ENCODE peak calls at places on chromosomes 1 and 21, in ten cellular contexts. One of them, this sample, is unnamed.

GRCh38 chr1:216566809-216567208 is 143.6 kb upstream of the USH2A start:
- DNase-seq in T-cell: no peak
- DNase-seq in GM03348: peak
- DNase-seq in activated CD4-positive, alpha-beta T cell treated with anti-CD3 and anti-CD28 coated beads, Interleukin-2, amount 50 U/mL, for 24 hours: no peak
- DNase-seq in brain microvascular endothelial cell: peak
- DNase-seq in NCI-H1694: peak
- DNase-seq in GM13976: no peak
- DNase-seq in stimulated activated CD4-positive, alpha-beta T cell treated with anti-CD3 and anti-CD28 coated beads, Interleukin-1b, Interleukin-23, amount 100 ng/mL, for 24 hours: no peak
- DNase-seq in HFF-Myc: peak
- DNase-seq in HT1080: peak
- DNase-seq in this sample: no peak

GRCh38 chr1:89980605-89981004 is 14.3 kb upstream of the ZNF326 start:
- DNase-seq in T-cell: no peak
- DNase-seq in GM03348: no peak
- DNase-seq in activated CD4-positive, alpha-beta T cell treated with anti-CD3 and anti-CD28 coated beads, Interleukin-2, amount 50 U/mL, for 24 hours: no peak
- DNase-seq in brain microvascular endothelial cell: no peak
- DNase-seq in NCI-H1694: no peak
- DNase-seq in GM13976: no peak
- DNase-seq in stimulated activated CD4-positive, alpha-beta T cell treated with anti-CD3 and anti-CD28 coated beads, Interleukin-1b, Interleukin-23, amount 100 ng/mL, for 24 hours: no peak
- DNase-seq in HFF-Myc: no peak
- DNase-seq in HT1080: no peak
- DNase-seq in this sample: no peak

GRCh38 chr1:59272507-59272906 is 24.4 kb upstream of the FGGY start:
- DNase-seq in T-cell: no peak
- DNase-seq in GM03348: peak
- DNase-seq in activated CD4-positive, alpha-beta T cell treated with anti-CD3 and anti-CD28 coated beads, Interleukin-2, amount 50 U/mL, for 24 hours: no peak
- DNase-seq in brain microvascular endothelial cell: peak
- DNase-seq in NCI-H1694: no peak
- DNase-seq in GM13976: peak
- DNase-seq in stimulated activated CD4-positive, alpha-beta T cell treated with anti-CD3 and anti-CD28 coated beads, Interleukin-1b, Interleukin-23, amount 100 ng/mL, for 24 hours: no peak
- DNase-seq in HFF-Myc: no peak
- DNase-seq in HT1080: peak
- DNase-seq in this sample: no peak

GRCh38 chr1:32392358-32392757 is 1.9 kb downstream of the BSDC1 start:
- DNase-seq in T-cell: no peak
- DNase-seq in GM03348: no peak
- DNase-seq in activated CD4-positive, alpha-beta T cell treated with anti-CD3 and anti-CD28 coated beads, Interleukin-2, amount 50 U/mL, for 24 hours: no peak
- DNase-seq in brain microvascular endothelial cell: no peak
- DNase-seq in NCI-H1694: no peak
- DNase-seq in GM13976: no peak
- DNase-seq in stimulated activated CD4-positive, alpha-beta T cell treated with anti-CD3 and anti-CD28 coated beads, Interleukin-1b, Interleukin-23, amount 100 ng/mL, for 24 hours: no peak
- DNase-seq in HFF-Myc: no peak
- DNase-seq in HT1080: no peak
- DNase-seq in this sample: no peak

GRCh38 chr1:156241311-156241811 is 623 bp upstream of the BGLAP start:
- DNase-seq in T-cell: no peak
- DNase-seq in GM03348: peak
- DNase-seq in activated CD4-positive, alpha-beta T cell treated with anti-CD3 and anti-CD28 coated beads, Interleukin-2, amount 50 U/mL, for 24 hours: no peak
- DNase-seq in brain microvascular endothelial cell: peak
- DNase-seq in NCI-H1694: no peak
- DNase-seq in GM13976: no peak
- DNase-seq in stimulated activated CD4-positive, alpha-beta T cell treated with anti-CD3 and anti-CD28 coated beads, Interleukin-1b, Interleukin-23, amount 100 ng/mL, for 24 hours: no peak
- DNase-seq in HFF-Myc: no peak
- DNase-seq in HT1080: peak
- DNase-seq in this sample: no peak

GRCh38 chr1:160078392-160079195 is 2.7 kb upstream of the KCNJ9 start:
- DNase-seq in T-cell: peak
- DNase-seq in GM03348: peak
- DNase-seq in activated CD4-positive, alpha-beta T cell treated with anti-CD3 and anti-CD28 coated beads, Interleukin-2, amount 50 U/mL, for 24 hours: no peak
- DNase-seq in brain microvascular endothelial cell: peak
- DNase-seq in NCI-H1694: peak
- DNase-seq in GM13976: peak
- DNase-seq in stimulated activated CD4-positive, alpha-beta T cell treated with anti-CD3 and anti-CD28 coated beads, Interleukin-1b, Interleukin-23, amount 100 ng/mL, for 24 hours: no peak
- DNase-seq in HFF-Myc: no peak
- DNase-seq in HT1080: peak
- DNase-seq in this sample: peak

GRCh38 chr21:41815652-41816582 is 49.1 kb upstream of the RIPK4 start:
- DNase-seq in T-cell: no peak
- DNase-seq in GM03348: no peak
- DNase-seq in activated CD4-positive, alpha-beta T cell treated with anti-CD3 and anti-CD28 coated beads, Interleukin-2, amount 50 U/mL, for 24 hours: no peak
- DNase-seq in brain microvascular endothelial cell: no peak
- DNase-seq in NCI-H1694: no peak
- DNase-seq in GM13976: no peak
- DNase-seq in stimulated activated CD4-positive, alpha-beta T cell treated with anti-CD3 and anti-CD28 coated beads, Interleukin-1b, Interleukin-23, amount 100 ng/mL, for 24 hours: no peak
- DNase-seq in HFF-Myc: no peak
- DNase-seq in HT1080: no peak
- DNase-seq in this sample: no peak

GRCh38 chr1:70038025-70038424 is 167.4 kb downstream of the LRRC40 start:
- DNase-seq in T-cell: no peak
- DNase-seq in GM03348: no peak
- DNase-seq in activated CD4-positive, alpha-beta T cell treated with anti-CD3 and anti-CD28 coated beads, Interleukin-2, amount 50 U/mL, for 24 hours: no peak
- DNase-seq in brain microvascular endothelial cell: peak
- DNase-seq in NCI-H1694: no peak
- DNase-seq in GM13976: no peak
- DNase-seq in stimulated activated CD4-positive, alpha-beta T cell treated with anti-CD3 and anti-CD28 coated beads, Interleukin-1b, Interleukin-23, amount 100 ng/mL, for 24 hours: no peak
- DNase-seq in HFF-Myc: no peak
- DNase-seq in HT1080: peak
- DNase-seq in this sample: no peak

GRCh38 chr21:32524010-32524719 is 61.2 kb downstream of the TCP10L start:
- DNase-seq in T-cell: no peak
- DNase-seq in GM03348: peak
- DNase-seq in activated CD4-positive, alpha-beta T cell treated with anti-CD3 and anti-CD28 coated beads, Interleukin-2, amount 50 U/mL, for 24 hours: no peak
- DNase-seq in brain microvascular endothelial cell: peak
- DNase-seq in NCI-H1694: no peak
- DNase-seq in GM13976: no peak
- DNase-seq in stimulated activated CD4-positive, alpha-beta T cell treated with anti-CD3 and anti-CD28 coated beads, Interleukin-1b, Interleukin-23, amount 100 ng/mL, for 24 hours: no peak
- DNase-seq in HFF-Myc: peak
- DNase-seq in HT1080: peak
- DNase-seq in this sample: no peak

GRCh38 chr1:228087771-228088251 is 5.3 kb downstream of the ARF1 start:
- DNase-seq in T-cell: no peak
- DNase-seq in GM03348: peak
- DNase-seq in activated CD4-positive, alpha-beta T cell treated with anti-CD3 and anti-CD28 coated beads, Interleukin-2, amount 50 U/mL, for 24 hours: no peak
- DNase-seq in brain microvascular endothelial cell: peak
- DNase-seq in NCI-H1694: no peak
- DNase-seq in GM13976: no peak
- DNase-seq in stimulated activated CD4-positive, alpha-beta T cell treated with anti-CD3 and anti-CD28 coated beads, Interleukin-1b, Interleukin-23, amount 100 ng/mL, for 24 hours: no peak
- DNase-seq in HFF-Myc: peak
- DNase-seq in HT1080: peak
- DNase-seq in this sample: no peak

GRCh38 chr1:204507317-204508105 is 8.7 kb upstream of the MDM4 start:
- DNase-seq in T-cell: no peak
- DNase-seq in GM03348: peak
- DNase-seq in activated CD4-positive, alpha-beta T cell treated with anti-CD3 and anti-CD28 coated beads, Interleukin-2, amount 50 U/mL, for 24 hours: no peak
- DNase-seq in brain microvascular endothelial cell: peak
- DNase-seq in NCI-H1694: no peak
- DNase-seq in GM13976: no peak
- DNase-seq in stimulated activated CD4-positive, alpha-beta T cell treated with anti-CD3 and anti-CD28 coated beads, Interleukin-1b, Interleukin-23, amount 100 ng/mL, for 24 hours: no peak
- DNase-seq in HFF-Myc: no peak
- DNase-seq in HT1080: peak
- DNase-seq in this sample: peak

GRCh38 chr1:15154480-15155036 is 1.0 kb downstream of the TMEM51 start:
- DNase-seq in T-cell: no peak
- DNase-seq in GM03348: peak
- DNase-seq in activated CD4-positive, alpha-beta T cell treated with anti-CD3 and anti-CD28 coated beads, Interleukin-2, amount 50 U/mL, for 24 hours: no peak
- DNase-seq in brain microvascular endothelial cell: peak
- DNase-seq in NCI-H1694: no peak
- DNase-seq in GM13976: peak
- DNase-seq in stimulated activated CD4-positive, alpha-beta T cell treated with anti-CD3 and anti-CD28 coated beads, Interleukin-1b, Interleukin-23, amount 100 ng/mL, for 24 hours: no peak
- DNase-seq in HFF-Myc: no peak
- DNase-seq in HT1080: no peak
- DNase-seq in this sample: peak

GRCh38 chr1:23559985-23560755 is 869 bp upstream of the ID3 start:
- DNase-seq in T-cell: no peak
- DNase-seq in GM03348: peak
- DNase-seq in activated CD4-positive, alpha-beta T cell treated with anti-CD3 and anti-CD28 coated beads, Interleukin-2, amount 50 U/mL, for 24 hours: no peak
- DNase-seq in brain microvascular endothelial cell: no peak
- DNase-seq in NCI-H1694: no peak
- DNase-seq in GM13976: no peak
- DNase-seq in stimulated activated CD4-positive, alpha-beta T cell treated with anti-CD3 and anti-CD28 coated beads, Interleukin-1b, Interleukin-23, amount 100 ng/mL, for 24 hours: no peak
- DNase-seq in HFF-Myc: no peak
- DNase-seq in HT1080: no peak
- DNase-seq in this sample: no peak

GRCh38 chr21:42160950-42161225 is 58.1 kb upstream of the ABCG1 start:
- DNase-seq in T-cell: no peak
- DNase-seq in GM03348: no peak
- DNase-seq in activated CD4-positive, alpha-beta T cell treated with anti-CD3 and anti-CD28 coated beads, Interleukin-2, amount 50 U/mL, for 24 hours: no peak
- DNase-seq in brain microvascular endothelial cell: no peak
- DNase-seq in NCI-H1694: no peak
- DNase-seq in GM13976: no peak
- DNase-seq in stimulated activated CD4-positive, alpha-beta T cell treated with anti-CD3 and anti-CD28 coated beads, Interleukin-1b, Interleukin-23, amount 100 ng/mL, for 24 hours: no peak
- DNase-seq in HFF-Myc: no peak
- DNase-seq in HT1080: no peak
- DNase-seq in this sample: no peak

GRCh38 chr1:113930499-113931161 is 1.5 kb downstream of the HIPK1 start:
- DNase-seq in T-cell: peak
- DNase-seq in GM03348: peak
- DNase-seq in activated CD4-positive, alpha-beta T cell treated with anti-CD3 and anti-CD28 coated beads, Interleukin-2, amount 50 U/mL, for 24 hours: no peak
- DNase-seq in brain microvascular endothelial cell: peak
- DNase-seq in NCI-H1694: no peak
- DNase-seq in GM13976: peak
- DNase-seq in stimulated activated CD4-positive, alpha-beta T cell treated with anti-CD3 and anti-CD28 coated beads, Interleukin-1b, Interleukin-23, amount 100 ng/mL, for 24 hours: no peak
- DNase-seq in HFF-Myc: no peak
- DNase-seq in HT1080: peak
- DNase-seq in this sample: peak

GRCh38 chr21:9839011-9839661 is 682.2 kb upstream of the TPTE start:
- DNase-seq in T-cell: no peak
- DNase-seq in GM03348: peak
- DNase-seq in activated CD4-positive, alpha-beta T cell treated with anti-CD3 and anti-CD28 coated beads, Interleukin-2, amount 50 U/mL, for 24 hours: no peak
- DNase-seq in brain microvascular endothelial cell: no peak
- DNase-seq in NCI-H1694: no peak
- DNase-seq in GM13976: no peak
- DNase-seq in stimulated activated CD4-positive, alpha-beta T cell treated with anti-CD3 and anti-CD28 coated beads, Interleukin-1b, Interleukin-23, amount 100 ng/mL, for 24 hours: no peak
- DNase-seq in HFF-Myc: no peak
- DNase-seq in HT1080: peak
- DNase-seq in this sample: no peak

GRCh38 chr1:167659440-167659839 is 29.4 kb downstream of the RCSD1 start:
- DNase-seq in T-cell: no peak
- DNase-seq in GM03348: no peak
- DNase-seq in activated CD4-positive, alpha-beta T cell treated with anti-CD3 and anti-CD28 coated beads, Interleukin-2, amount 50 U/mL, for 24 hours: no peak
- DNase-seq in brain microvascular endothelial cell: peak
- DNase-seq in NCI-H1694: no peak
- DNase-seq in GM13976: no peak
- DNase-seq in stimulated activated CD4-positive, alpha-beta T cell treated with anti-CD3 and anti-CD28 coated beads, Interleukin-1b, Interleukin-23, amount 100 ng/mL, for 24 hours: no peak
- DNase-seq in HFF-Myc: no peak
- DNase-seq in HT1080: no peak
- DNase-seq in this sample: no peak

GRCh38 chr1:206578115-206578935 is 33.9 kb downstream of the EIF2D start:
- DNase-seq in T-cell: no peak
- DNase-seq in GM03348: no peak
- DNase-seq in activated CD4-positive, alpha-beta T cell treated with anti-CD3 and anti-CD28 coated beads, Interleukin-2, amount 50 U/mL, for 24 hours: no peak
- DNase-seq in brain microvascular endothelial cell: no peak
- DNase-seq in NCI-H1694: no peak
- DNase-seq in GM13976: no peak
- DNase-seq in stimulated activated CD4-positive, alpha-beta T cell treated with anti-CD3 and anti-CD28 coated beads, Interleukin-1b, Interleukin-23, amount 100 ng/mL, for 24 hours: no peak
- DNase-seq in HFF-Myc: peak
- DNase-seq in HT1080: peak
- DNase-seq in this sample: no peak

This sample was measured in colonic mucosa.